ENCODE peak calls at places on chromosomes 11 and 22, in eight cellular contexts. One of them, this sample, is unnamed.

GRCh38 chr22:37453696-37454095 is 26.4 kb upstream of the ELFN2 start:
- DNase-seq in brain microvascular endothelial cell: no peak
- DNase-seq in body of pancreas: no peak
- DNase-seq in adrenal gland: no peak
- DNase-seq in heart left ventricle: no peak
- DNase-seq in cardiac fibroblast: no peak
- DNase-seq in WTC11: no peak
- DNase-seq in thyroid gland: no peak
- DNase-seq in this sample: no peak

GRCh38 chr11:122036022-122036421 is 80.0 kb downstream of the BLID start:
- DNase-seq in brain microvascular endothelial cell: peak
- DNase-seq in body of pancreas: no peak
- DNase-seq in adrenal gland: no peak
- DNase-seq in heart left ventricle: no peak
- DNase-seq in cardiac fibroblast: peak
- DNase-seq in WTC11: no peak
- DNase-seq in thyroid gland: no peak
- DNase-seq in this sample: no peak

GRCh38 chr11:10160350-10160749 is 133.7 kb downstream of the SBF2 start:
- DNase-seq in brain microvascular endothelial cell: no peak
- DNase-seq in body of pancreas: no peak
- DNase-seq in adrenal gland: no peak
- DNase-seq in heart left ventricle: no peak
- DNase-seq in cardiac fibroblast: no peak
- DNase-seq in WTC11: no peak
- DNase-seq in thyroid gland: no peak
- DNase-seq in this sample: no peak

GRCh38 chr22:40637181-40638150 is 947 bp upstream of the MRTFA start:
- DNase-seq in brain microvascular endothelial cell: no peak
- DNase-seq in body of pancreas: peak
- DNase-seq in adrenal gland: no peak
- DNase-seq in heart left ventricle: peak
- DNase-seq in cardiac fibroblast: no peak
- DNase-seq in WTC11: peak
- DNase-seq in thyroid gland: peak
- DNase-seq in this sample: peak

GRCh38 chr11:113710989-113711388 is 4.9 kb upstream of the TMPRSS5 start:
- DNase-seq in brain microvascular endothelial cell: no peak
- DNase-seq in body of pancreas: no peak
- DNase-seq in adrenal gland: no peak
- DNase-seq in heart left ventricle: no peak
- DNase-seq in cardiac fibroblast: no peak
- DNase-seq in WTC11: no peak
- DNase-seq in thyroid gland: no peak
- DNase-seq in this sample: no peak

GRCh38 chr22:39290724-39291161 is 28.7 kb downstream of the RPL3 start:
- DNase-seq in brain microvascular endothelial cell: peak
- DNase-seq in body of pancreas: peak
- DNase-seq in adrenal gland: peak
- DNase-seq in heart left ventricle: peak
- DNase-seq in cardiac fibroblast: peak
- DNase-seq in WTC11: no peak
- DNase-seq in thyroid gland: peak
- DNase-seq in this sample: peak

GRCh38 chr22:50739894-50740293 is 1.9 kb downstream of the ACR start:
- DNase-seq in brain microvascular endothelial cell: no peak
- DNase-seq in body of pancreas: no peak
- DNase-seq in adrenal gland: no peak
- DNase-seq in heart left ventricle: no peak
- DNase-seq in cardiac fibroblast: no peak
- DNase-seq in WTC11: no peak
- DNase-seq in thyroid gland: no peak
- DNase-seq in this sample: no peak

GRCh38 chr11:73325036-73325981 is 17.2 kb downstream of the ARHGEF17 start:
- DNase-seq in brain microvascular endothelial cell: peak
- DNase-seq in body of pancreas: no peak
- DNase-seq in adrenal gland: no peak
- DNase-seq in heart left ventricle: peak
- DNase-seq in cardiac fibroblast: peak
- DNase-seq in WTC11: no peak
- DNase-seq in thyroid gland: no peak
- DNase-seq in this sample: peak

GRCh38 chr22:49961601-49962011 is 1.0 kb downstream of the PIM3 start:
- DNase-seq in brain microvascular endothelial cell: no peak
- DNase-seq in body of pancreas: no peak
- DNase-seq in adrenal gland: no peak
- DNase-seq in heart left ventricle: peak
- DNase-seq in cardiac fibroblast: no peak
- DNase-seq in WTC11: peak
- DNase-seq in thyroid gland: no peak
- DNase-seq in this sample: no peak

GRCh38 chr11:118921929-118922744 is 3.6 kb downstream of the BCL9L start:
- DNase-seq in brain microvascular endothelial cell: no peak
- DNase-seq in body of pancreas: peak
- DNase-seq in adrenal gland: peak
- DNase-seq in heart left ventricle: peak
- DNase-seq in cardiac fibroblast: peak
- DNase-seq in WTC11: peak
- DNase-seq in thyroid gland: peak
- DNase-seq in this sample: no peak

GRCh38 chr11:14093065-14093464 is 130.5 kb downstream of the SPON1 start:
- DNase-seq in brain microvascular endothelial cell: no peak
- DNase-seq in body of pancreas: no peak
- DNase-seq in adrenal gland: no peak
- DNase-seq in heart left ventricle: no peak
- DNase-seq in cardiac fibroblast: no peak
- DNase-seq in WTC11: no peak
- DNase-seq in thyroid gland: no peak
- DNase-seq in this sample: no peak

GRCh38 chr11:74373382-74373781 is 24.9 kb downstream of the PGM2L1 start:
- DNase-seq in brain microvascular endothelial cell: no peak
- DNase-seq in body of pancreas: no peak
- DNase-seq in adrenal gland: no peak
- DNase-seq in heart left ventricle: no peak
- DNase-seq in cardiac fibroblast: no peak
- DNase-seq in WTC11: no peak
- DNase-seq in thyroid gland: no peak
- DNase-seq in this sample: no peak

DNA sequence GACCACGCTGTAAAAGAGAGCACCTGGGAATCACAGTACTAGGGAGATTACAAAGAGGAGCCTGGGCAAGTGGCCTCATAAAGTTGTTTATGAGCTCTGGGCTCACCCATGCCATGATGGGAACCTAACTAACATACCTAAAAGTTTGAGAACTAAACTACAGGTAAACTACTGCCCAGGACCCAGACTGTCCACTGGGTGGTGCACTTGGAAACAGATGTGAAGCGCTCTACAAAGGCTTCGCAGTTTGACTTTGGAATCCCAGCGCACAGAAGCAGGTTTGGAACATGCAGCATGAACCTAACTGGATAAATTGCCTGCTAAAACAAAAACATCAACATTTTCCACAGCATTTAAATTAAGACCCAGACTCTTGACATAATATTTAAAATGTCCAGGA is 418.6 kb downstream of the FAM181B start:
- DNase-seq in brain microvascular endothelial cell: no peak
- DNase-seq in body of pancreas: peak
- DNase-seq in adrenal gland: peak
- DNase-seq in heart left ventricle: no peak
- DNase-seq in cardiac fibroblast: no peak
- DNase-seq in WTC11: peak
- DNase-seq in thyroid gland: no peak
- DNase-seq in this sample: peak
- TF ChIP-seq CTCF in brain microvascular endothelial cell: no peak
- TF ChIP-seq CTCF in body of pancreas: no peak
- TF ChIP-seq CTCF in adrenal gland: peak
- TF ChIP-seq CTCF in heart left ventricle: peak
- TF ChIP-seq CTCF in cardiac fibroblast: no peak
- TF ChIP-seq CTCF in WTC11: peak
- TF ChIP-seq CTCF in thyroid gland: no peak
- TF ChIP-seq CTCF in this sample: peak

GRCh38 chr11:862704-863388 is 20.2 kb downstream of the TSPAN4 start:
- DNase-seq in brain microvascular endothelial cell: no peak
- DNase-seq in body of pancreas: no peak
- DNase-seq in adrenal gland: no peak
- DNase-seq in heart left ventricle: no peak
- DNase-seq in cardiac fibroblast: no peak
- DNase-seq in WTC11: no peak
- DNase-seq in thyroid gland: no peak
- DNase-seq in this sample: no peak

GRCh38 chr11:860238-861104 is 17.8 kb downstream of the TSPAN4 start:
- DNase-seq in brain microvascular endothelial cell: no peak
- DNase-seq in body of pancreas: no peak
- DNase-seq in adrenal gland: no peak
- DNase-seq in heart left ventricle: no peak
- DNase-seq in cardiac fibroblast: no peak
- DNase-seq in WTC11: no peak
- DNase-seq in thyroid gland: no peak
- DNase-seq in this sample: no peak

GRCh38 chr11:862028-862703 is 19.5 kb downstream of the TSPAN4 start:
- DNase-seq in brain microvascular endothelial cell: no peak
- DNase-seq in body of pancreas: no peak
- DNase-seq in adrenal gland: no peak
- DNase-seq in heart left ventricle: no peak
- DNase-seq in cardiac fibroblast: no peak
- DNase-seq in WTC11: peak
- DNase-seq in thyroid gland: no peak
- DNase-seq in this sample: no peak

GRCh38 chr11:859394-860131 is 16.9 kb downstream of the TSPAN4 start:
- DNase-seq in brain microvascular endothelial cell: peak
- DNase-seq in body of pancreas: peak
- DNase-seq in adrenal gland: peak
- DNase-seq in heart left ventricle: peak
- DNase-seq in cardiac fibroblast: peak
- DNase-seq in WTC11: no peak
- DNase-seq in thyroid gland: peak
- DNase-seq in this sample: no peak

DNA sequence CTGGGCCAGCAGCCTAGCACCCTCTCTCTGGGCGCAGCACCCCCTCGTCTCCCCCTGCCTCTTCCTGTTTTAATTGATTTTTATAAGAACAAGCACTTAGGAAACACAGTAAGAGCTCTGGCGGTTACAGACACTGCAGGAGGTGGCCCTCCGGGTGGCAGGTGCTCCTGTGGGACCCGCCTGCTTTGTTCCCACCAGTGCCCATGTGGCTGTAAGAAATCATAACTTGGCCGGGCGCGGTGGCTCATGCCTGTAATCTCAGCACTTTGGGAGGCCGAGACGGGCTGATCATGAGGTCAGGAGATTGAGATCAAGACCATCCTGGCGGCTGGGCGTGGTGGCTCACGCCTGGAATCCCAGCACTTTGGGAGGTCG is 18.4 kb downstream of the TSPAN4 start:
- DNase-seq in brain microvascular endothelial cell: no peak
- DNase-seq in body of pancreas: no peak
- DNase-seq in adrenal gland: no peak
- DNase-seq in heart left ventricle: no peak
- DNase-seq in cardiac fibroblast: no peak
- DNase-seq in WTC11: no peak
- DNase-seq in thyroid gland: no peak
- DNase-seq in this sample: no peak
- TF ChIP-seq CTCF in brain microvascular endothelial cell: no peak
- TF ChIP-seq CTCF in body of pancreas: no peak
- TF ChIP-seq CTCF in adrenal gland: no peak
- TF ChIP-seq CTCF in heart left ventricle: no peak
- TF ChIP-seq CTCF in cardiac fibroblast: no peak
- TF ChIP-seq CTCF in WTC11: no peak
- TF ChIP-seq CTCF in thyroid gland: no peak
- TF ChIP-seq CTCF in this sample: no peak

DNA sequence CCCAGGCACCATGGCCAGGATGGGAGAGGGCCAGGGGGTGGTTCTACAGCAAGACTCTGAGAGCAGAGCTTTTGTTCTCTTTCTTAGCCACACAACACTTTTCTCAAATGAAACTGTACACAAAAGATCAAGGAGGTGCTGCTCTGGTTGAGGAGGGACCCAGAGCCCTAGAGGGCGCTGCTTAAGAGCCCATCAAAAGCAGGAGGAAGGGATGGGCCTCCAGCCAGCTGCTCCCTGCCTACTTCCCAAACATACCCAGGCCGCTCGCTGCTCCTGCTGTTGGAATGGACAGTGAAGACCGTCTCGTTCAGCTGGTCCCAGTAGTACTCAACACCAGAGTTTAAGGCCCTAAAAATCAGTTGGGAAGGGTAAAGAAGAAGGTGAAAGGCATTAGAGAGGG is 18.4 kb upstream of the CHRM4 start:
- DNase-seq in brain microvascular endothelial cell: no peak
- DNase-seq in body of pancreas: no peak
- DNase-seq in adrenal gland: no peak
- DNase-seq in heart left ventricle: no peak
- DNase-seq in cardiac fibroblast: peak
- DNase-seq in WTC11: peak
- DNase-seq in thyroid gland: no peak
- DNase-seq in this sample: no peak
- TF ChIP-seq CTCF in brain microvascular endothelial cell: peak
- TF ChIP-seq CTCF in body of pancreas: no peak
- TF ChIP-seq CTCF in adrenal gland: no peak
- TF ChIP-seq CTCF in heart left ventricle: no peak
- TF ChIP-seq CTCF in cardiac fibroblast: peak
- TF ChIP-seq CTCF in WTC11: no peak
- TF ChIP-seq CTCF in thyroid gland: no peak
- TF ChIP-seq CTCF in this sample: no peak

GRCh38 chr11:107562647-107563208 is 2.8 kb downstream of the ALKBH8 start:
- DNase-seq in brain microvascular endothelial cell: peak
- DNase-seq in body of pancreas: no peak
- DNase-seq in adrenal gland: no peak
- DNase-seq in heart left ventricle: no peak
- DNase-seq in cardiac fibroblast: peak
- DNase-seq in WTC11: no peak
- DNase-seq in thyroid gland: no peak
- DNase-seq in this sample: no peak

GRCh38 chr11:107561688-107562087 is 3.8 kb downstream of the ALKBH8 start:
- DNase-seq in brain microvascular endothelial cell: peak
- DNase-seq in body of pancreas: no peak
- DNase-seq in adrenal gland: no peak
- DNase-seq in heart left ventricle: no peak
- DNase-seq in cardiac fibroblast: peak
- DNase-seq in WTC11: no peak
- DNase-seq in thyroid gland: no peak
- DNase-seq in this sample: no peak

GRCh38 chr11:107565219-107565937 is at the start of gene ALKBH8:
- DNase-seq in brain microvascular endothelial cell: peak
- DNase-seq in body of pancreas: peak
- DNase-seq in adrenal gland: peak
- DNase-seq in heart left ventricle: peak
- DNase-seq in cardiac fibroblast: peak
- DNase-seq in WTC11: peak
- DNase-seq in thyroid gland: peak
- DNase-seq in this sample: peak

GRCh38 chr11:107564877-107565218 is 687 bp downstream of the ALKBH8 start:
- DNase-seq in brain microvascular endothelial cell: no peak
- DNase-seq in body of pancreas: no peak
- DNase-seq in adrenal gland: no peak
- DNase-seq in heart left ventricle: no peak
- DNase-seq in cardiac fibroblast: no peak
- DNase-seq in WTC11: no peak
- DNase-seq in thyroid gland: no peak
- DNase-seq in this sample: no peak

DNA sequence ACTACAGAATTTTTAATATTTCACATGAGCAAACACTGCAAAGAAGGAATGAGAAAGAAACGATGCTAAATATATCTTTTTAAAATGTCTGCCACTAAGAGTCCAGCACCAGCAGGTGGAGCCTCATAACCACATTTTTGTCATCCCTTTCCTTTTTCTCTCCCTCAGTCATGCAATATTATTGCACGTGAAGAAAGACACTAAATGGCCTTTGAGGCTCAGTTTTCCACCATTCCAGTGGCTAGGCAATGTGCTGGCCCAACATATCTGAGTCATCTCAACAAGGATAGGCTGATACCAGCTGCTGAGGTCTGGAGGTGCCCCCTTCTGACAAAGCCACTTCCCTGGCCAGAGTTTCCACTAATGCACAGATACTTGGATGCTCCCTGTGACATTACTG is 1.8 kb downstream of the ALKBH8 start:
- DNase-seq in brain microvascular endothelial cell: peak
- DNase-seq in body of pancreas: peak
- DNase-seq in adrenal gland: peak
- DNase-seq in heart left ventricle: no peak
- DNase-seq in cardiac fibroblast: peak
- DNase-seq in WTC11: no peak
- DNase-seq in thyroid gland: peak
- DNase-seq in this sample: peak
- TF ChIP-seq CTCF in brain microvascular endothelial cell: peak
- TF ChIP-seq CTCF in body of pancreas: peak
- TF ChIP-seq CTCF in adrenal gland: peak
- TF ChIP-seq CTCF in heart left ventricle: peak
- TF ChIP-seq CTCF in cardiac fibroblast: peak
- TF ChIP-seq CTCF in WTC11: peak
- TF ChIP-seq CTCF in thyroid gland: no peak
- TF ChIP-seq CTCF in this sample: peak